ENCODE peak calls at places on chromosomes 7 and 10, in five cellular contexts. J is fibroblast of lung, T is tibial artery, W is mammary epithelial cell, H is adrenal gland. B is an unnamed sample.

GRCh38 chr7:98133621-98134266 is 27.1 kb downstream of the LMTK2 start:
- DNase-seq in J (peak), T (no peak), W (peak), H (no peak), B (peak)

GRCh38 chr10:87054373-87055295 is 34.5 kb downstream of the FAM25A start:
- DNase-seq in J (peak), T (no peak), W (peak), H (no peak), B (no peak)

GRCh38 chr10:120017731-120018130 is 125.2 kb downstream of the SEC23IP start:
- DNase-seq in J (no peak), T (no peak), W (peak), H (no peak), B (no peak)

GRCh38 chr7:107966701-107967100 is 36.3 kb downstream of the LAMB1 start:
- DNase-seq in J (peak), T (no peak), W (peak), H (no peak), B (peak)

GRCh38 chr7:78139335-78139734 is 340.8 kb downstream of the PHTF2 start:
- DNase-seq in J (peak), T (no peak), W (no peak), H (peak), B (peak)

GRCh38 chr7:42020067-42020466 is 216.9 kb downstream of the GLI3 start:
- DNase-seq in J (no peak), T (no peak), W (no peak), H (no peak), B (no peak)

GRCh38 chr10:76297787-76298281 is 866.4 kb downstream of the LRMDA start:
- DNase-seq in J (no peak), T (no peak), W (no peak), H (no peak), B (no peak)

GRCh38 chr10:103872137-103872933 is 17.0 kb upstream of the SH3PXD2A start:
- DNase-seq in J (no peak), T (no peak), W (peak), H (no peak), B (peak)

GRCh38 chr7:152925412-152926147 is 166.0 kb downstream of the ACTR3B start:
- DNase-seq in J (no peak), T (no peak), W (no peak), H (no peak), B (no peak)
- TF ChIP-seq CTCF in J (no peak), T (no peak), W (no peak), H (no peak), B (no peak)

GRCh38 chr10:114083040-114083439 is 39.4 kb downstream of the ADRB1 start:
- DNase-seq in J (no peak), T (no peak), W (no peak), H (no peak), B (no peak)
- H3K27ac ChIP-seq in J (no peak), T (no peak), W (no peak), H (no peak), B (no peak)

DNA sequence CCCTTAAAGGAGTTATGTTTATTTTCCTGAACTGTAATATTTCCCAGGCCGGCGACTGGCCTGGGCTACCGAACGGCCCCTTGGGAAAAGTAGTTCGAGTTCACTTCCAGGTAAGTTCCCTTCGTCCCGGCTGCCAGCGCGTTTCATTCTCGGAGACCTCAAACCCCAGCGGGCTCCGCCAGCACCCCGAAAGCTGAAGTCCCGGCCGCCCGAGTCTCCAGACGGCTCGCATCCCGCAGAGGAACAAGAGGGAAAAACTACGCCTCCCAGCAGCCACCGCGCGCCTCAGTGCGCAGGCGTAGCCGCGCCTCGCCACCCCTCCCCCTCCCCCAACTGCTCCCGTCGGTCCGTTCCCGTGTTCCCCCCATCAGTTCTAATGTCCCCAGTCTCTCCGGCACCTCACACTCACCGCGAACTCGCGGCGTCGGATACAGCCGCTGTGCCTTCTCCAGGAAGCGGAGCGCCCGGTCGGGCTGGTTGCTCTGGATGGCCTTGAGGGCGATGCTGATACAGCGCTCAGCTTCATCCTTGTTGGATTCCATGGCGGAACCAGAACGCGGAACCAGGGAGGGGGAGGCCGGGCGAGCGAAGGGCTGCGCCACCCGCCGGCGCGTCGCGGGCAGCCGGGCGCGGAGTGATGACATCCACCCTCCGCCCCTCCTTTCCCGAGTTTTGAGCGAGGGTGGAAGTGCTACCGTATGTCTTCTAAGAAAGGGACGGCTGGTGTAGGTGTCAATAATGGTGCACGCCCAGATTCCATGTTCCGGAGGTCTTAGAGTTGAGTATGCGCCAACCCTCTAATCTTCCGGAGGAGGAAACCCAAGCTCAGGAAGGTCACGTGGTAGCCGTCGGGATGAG is at the start of gene DNAJB12:
- DNase-seq in J (peak), T (peak), W (peak), H (peak), B (peak)
- TF ChIP-seq CTCF in J (no peak), T (no peak), W (no peak), H (no peak), B (no peak)

GRCh38 chr10:61285749-61286148 is 167.4 kb downstream of the TMEM26 start:
- DNase-seq in J (peak), T (no peak), W (no peak), H (no peak), B (no peak)
- H3K27ac ChIP-seq in J (no peak), T (no peak), W (no peak), H (no peak), B (no peak)

GRCh38 chr7:151687523-151688235 is 168.0 kb upstream of the RHEB start:
- DNase-seq in J (peak), T (peak), W (peak), H (peak), B (peak)

GRCh38 chr7:151686016-151686766 is 166.5 kb upstream of the RHEB start:
- DNase-seq in J (no peak), T (peak), W (no peak), H (peak), B (no peak)

GRCh38 chr7:151686826-151687225 is 167.1 kb upstream of the RHEB start:
- DNase-seq in J (no peak), T (no peak), W (no peak), H (no peak), B (no peak)

GRCh38 chr7:151689196-151689971 is 169.7 kb upstream of the RHEB start:
- DNase-seq in J (peak), T (peak), W (peak), H (peak), B (no peak)

GRCh38 chr7:151688236-151688780 is 168.6 kb upstream of the RHEB start:
- DNase-seq in J (no peak), T (no peak), W (no peak), H (no peak), B (no peak)
- TF ChIP-seq CTCF in J (no peak), T (no peak), W (no peak), H (no peak), B (no peak)

GRCh38 chr10:132297521-132297920 is 10.2 kb downstream of the STK32C start:
- DNase-seq in J (no peak), T (peak), W (no peak), H (no peak), B (no peak)

GRCh38 chr10:132298038-132298935 is 9.5 kb downstream of the STK32C start:
- DNase-seq in J (no peak), T (peak), W (no peak), H (peak), B (no peak)

GRCh38 chr10:132294196-132294520 is 13.6 kb downstream of the STK32C start:
- DNase-seq in J (no peak), T (peak), W (no peak), H (no peak), B (no peak)

GRCh38 chr10:132294561-132295320 is 13.0 kb downstream of the STK32C start:
- DNase-seq in J (no peak), T (peak), W (no peak), H (no peak), B (no peak)

GRCh38 chr10:132296671-132297443 is 10.9 kb downstream of the STK32C start:
- DNase-seq in J (no peak), T (peak), W (no peak), H (peak), B (no peak)
- H3K27ac ChIP-seq in J (no peak), T (no peak), W (no peak), H (no peak), B (no peak)

GRCh38 chr7:6090738-6091505 is 59.7 kb downstream of the ANKRD61 start:
- DNase-seq in J (no peak), T (no peak), W (no peak), H (no peak), B (no peak)
- TF ChIP-seq CTCF in J (no peak), T (no peak), W (no peak), H (no peak), B (no peak)

GRCh38 chr10:110502072-110502845 is 4.6 kb downstream of the DUSP5 start:
- DNase-seq in J (no peak), T (no peak), W (no peak), H (no peak), B (no peak)

GRCh38 chr10:110501142-110501937 is 3.6 kb downstream of the DUSP5 start:
- DNase-seq in J (peak), T (peak), W (peak), H (peak), B (peak)

GRCh38 chr10:110503528-110504110 is 5.9 kb downstream of the DUSP5 start:
- DNase-seq in J (no peak), T (no peak), W (no peak), H (no peak), B (no peak)

GRCh38 chr10:110504111-110504735 is 6.5 kb downstream of the DUSP5 start:
- DNase-seq in J (peak), T (peak), W (peak), H (peak), B (peak)

DNA sequence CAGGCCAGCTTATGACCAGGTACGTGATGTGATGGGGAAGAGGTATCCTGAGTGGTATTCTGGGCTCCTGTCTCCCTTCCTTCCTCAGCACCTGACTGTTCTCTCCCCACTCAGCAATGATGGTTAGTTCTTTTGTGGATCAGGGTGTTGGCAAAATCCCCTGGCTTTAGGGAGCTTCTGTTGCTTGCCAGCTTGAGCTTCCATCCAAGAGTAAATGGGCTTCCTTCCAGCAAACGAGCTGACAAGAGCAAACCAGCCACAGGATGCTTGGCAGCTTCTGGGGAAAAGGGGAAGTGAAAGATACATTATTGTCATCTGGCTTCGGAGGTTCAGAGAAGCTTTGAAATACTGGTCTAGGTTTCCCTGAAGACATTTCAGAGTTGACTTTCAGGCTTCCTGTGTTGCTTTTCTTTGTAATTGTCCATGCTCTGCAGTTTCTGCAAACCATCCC is 5.2 kb downstream of the DUSP5 start:
- DNase-seq in J (peak), T (peak), W (peak), H (peak), B (no peak)
- H3K27ac ChIP-seq in J (peak), T (no peak), W (peak), H (peak), B (no peak)

GRCh38 chr7:3393862-3394261 is 92.8 kb downstream of the SDK1 start:
- DNase-seq in J (no peak), T (no peak), W (peak), H (no peak), B (no peak)

GRCh38 chr7:3404490-3404889 is 103.4 kb downstream of the SDK1 start:
- DNase-seq in J (peak), T (no peak), W (peak), H (no peak), B (peak)

GRCh38 chr7:3397324-3397723 is 96.3 kb downstream of the SDK1 start:
- DNase-seq in J (no peak), T (no peak), W (no peak), H (no peak), B (no peak)

GRCh38 chr7:3399858-3400257 is 98.8 kb downstream of the SDK1 start:
- DNase-seq in J (peak), T (no peak), W (peak), H (no peak), B (peak)
- TF ChIP-seq CTCF in J (no peak), T (no peak), W (peak), H (no peak), B (peak)

GRCh38 chr7:99733448-99733847 is 1.5 kb downstream of the CYP3A7 start:
- DNase-seq in J (no peak), T (no peak), W (no peak), H (no peak), B (no peak)
- H3K27ac ChIP-seq in J (no peak), T (no peak), W (no peak), H (no peak), B (no peak)